ENCODE peak calls at places on chromosome 6, in six cellular contexts. S, D, V, C, H and J are unnamed samples.

GRCh38 chr6:35367646-35368037 is 25.3 kb downstream of the PPARD start:
- DNase-seq in S (no peak), D (no peak), V (no peak), C (no peak), H (no peak), J (no peak)

GRCh38 chr6:324116-324728 is 31.9 kb downstream of the DUSP22 start:
- DNase-seq in S (no peak), D (no peak), V (no peak), C (no peak), H (no peak), J (no peak)

GRCh38 chr6:125074120-125074519 is 79.5 kb upstream of the TPD52L1 start:
- DNase-seq in S (no peak), D (no peak), V (no peak), C (no peak), H (no peak), J (no peak)

GRCh38 chr6:17473554-17473953 is 80.2 kb downstream of the CAP2 start:
- DNase-seq in S (no peak), D (no peak), V (peak; percentile 92), C (no peak), H (no peak), J (peak; percentile 32)

GRCh38 chr6:10309826-10310405 is 105.0 kb downstream of the TFAP2A start:
- DNase-seq in S (no peak), D (no peak), V (no peak), C (no peak), H (no peak), J (no peak)

GRCh38 chr6:33962673-33963072 is 158.9 kb upstream of the MLN start:
- DNase-seq in S (no peak), D (no peak), V (no peak), C (no peak), H (no peak), J (no peak)

GRCh38 chr6:151325075-151326050 is 66.0 kb downstream of the ZBTB2 start:
- DNase-seq in S (no peak), D (peak; percentile 96), V (no peak), C (peak; percentile 11), H (peak; percentile 73), J (peak; percentile 56)

GRCh38 chr6:24974182-24975171 is 38.7 kb upstream of the RIPOR2 start:
- DNase-seq in S (peak; percentile 45), D (no peak), V (peak; percentile 83), C (peak; percentile 45), H (no peak), J (no peak)

GRCh38 chr6:35146453-35146852 is 5.3 kb upstream of the TCP11 start:
- DNase-seq in S (no peak), D (peak; percentile 68), V (peak; percentile 6), C (peak; percentile 15), H (peak; percentile 55), J (peak; percentile 77)

GRCh38 chr6:112289039-112289566 is 34.7 kb upstream of the LAMA4 start:
- DNase-seq in S (no peak), D (no peak), V (no peak), C (no peak), H (peak; percentile 96), J (no peak)

GRCh38 chr6:20241102-20241501 is 28.8 kb upstream of the MBOAT1 start:
- DNase-seq in S (no peak), D (no peak), V (no peak), C (no peak), H (no peak), J (no peak)

GRCh38 chr6:36911946-36912555 is 26.3 kb downstream of the C6orf89 start:
- DNase-seq in S (peak; percentile 19), D (no peak), V (no peak), C (peak; percentile 12), H (no peak), J (no peak)

GRCh38 chr6:145758086-145758485 is 22.8 kb upstream of the EPM2A start:
- DNase-seq in S (no peak), D (no peak), V (no peak), C (no peak), H (no peak), J (no peak)

GRCh38 chr6:25302677-25303128 is 23.5 kb downstream of the CARMIL1 start:
- DNase-seq in S (no peak), D (no peak), V (no peak), C (no peak), H (peak; percentile 76), J (no peak)

GRCh38 chr6:142357879-142358278 is 56.1 kb downstream of the ADGRG6 start:
- DNase-seq in S (no peak), D (no peak), V (no peak), C (no peak), H (peak; percentile 71), J (no peak)

GRCh38 chr6:85490516-85491248 is 40.8 kb downstream of the NT5E start:
- DNase-seq in S (no peak), D (peak; percentile 43), V (no peak), C (no peak), H (peak; percentile 26), J (no peak)